ENCODE peak calls at places on chromosome 1, in four cellular contexts. One of them, this sample, is unnamed.

GRCh38 chr1:155124503-155125463 is 2.9 kb upstream of the EFNA1 start:
- DNase-seq in HCT116: no peak
- DNase-seq in K562: no peak
- DNase-seq in HepG2: no peak
- DNase-seq in this sample: no peak

GRCh38 chr1:93346472-93346991 is 825 bp downstream of the DR1 start:
- DNase-seq in HCT116: no peak
- DNase-seq in K562: peak; percentile 39
- DNase-seq in HepG2: peak; percentile 24
- DNase-seq in this sample: peak; percentile 57

GRCh38 chr1:173023343-173023742 is 27.4 kb downstream of the TNFSF18 start:
- DNase-seq in HCT116: no peak
- DNase-seq in K562: no peak
- DNase-seq in HepG2: no peak
- DNase-seq in this sample: no peak

GRCh38 chr1:55503663-55504305 is 288.6 kb upstream of the USP24 start:
- DNase-seq in HCT116: no peak
- DNase-seq in K562: no peak
- DNase-seq in HepG2: no peak
- DNase-seq in this sample: no peak

GRCh38 chr1:221268295-221268694 is 389.1 kb downstream of the HLX start:
- DNase-seq in HCT116: no peak
- DNase-seq in K562: no peak
- DNase-seq in HepG2: no peak
- DNase-seq in this sample: no peak

GRCh38 chr1:8182034-8182761 is 135.7 kb upstream of the SLC45A1 start:
- DNase-seq in HCT116: peak; percentile 96
- DNase-seq in K562: no peak
- DNase-seq in HepG2: peak; percentile 85
- DNase-seq in this sample: no peak

GRCh38 chr1:97271906-97272788 is 550.6 kb downstream of the PTBP2 start:
- DNase-seq in HCT116: no peak
- DNase-seq in K562: no peak
- DNase-seq in HepG2: no peak
- DNase-seq in this sample: no peak

GRCh38 chr1:158016651-158017335 is 23.3 kb downstream of the KIRREL1 start:
- DNase-seq in HCT116: no peak
- DNase-seq in K562: no peak
- DNase-seq in HepG2: no peak
- DNase-seq in this sample: no peak

GRCh38 chr1:182215797-182216196 is 154.3 kb upstream of the ZNF648 start:
- DNase-seq in HCT116: no peak
- DNase-seq in K562: no peak
- DNase-seq in HepG2: no peak
- DNase-seq in this sample: no peak

GRCh38 chr1:45155423-45155822 is 51.0 kb downstream of the ZSWIM5 start:
- DNase-seq in HCT116: no peak
- DNase-seq in K562: no peak
- DNase-seq in HepG2: no peak
- DNase-seq in this sample: no peak

GRCh38 chr1:199113265-199113869 is 474.5 kb downstream of the PTPRC start:
- DNase-seq in HCT116: peak; percentile 48
- DNase-seq in K562: no peak
- DNase-seq in HepG2: peak; percentile 10
- DNase-seq in this sample: peak; percentile 4

GRCh38 chr1:19322481-19322880 is 10.4 kb downstream of the SLC66A1 start:
- DNase-seq in HCT116: no peak
- DNase-seq in K562: no peak
- DNase-seq in HepG2: no peak
- DNase-seq in this sample: no peak

GRCh38 chr1:224503161-224504118 is 68.8 kb upstream of the WDR26 start:
- DNase-seq in HCT116: no peak
- DNase-seq in K562: peak; percentile 99
- DNase-seq in HepG2: peak; percentile 38
- DNase-seq in this sample: peak; percentile 89

GRCh38 chr1:93113127-93113526 is 34.0 kb downstream of the MTF2 start:
- DNase-seq in HCT116: no peak
- DNase-seq in K562: no peak
- DNase-seq in HepG2: no peak
- DNase-seq in this sample: no peak

GRCh38 chr1:211236633-211237321 is 22.4 kb upstream of the RCOR3 start:
- DNase-seq in HCT116: no peak
- DNase-seq in K562: no peak
- DNase-seq in HepG2: no peak
- DNase-seq in this sample: no peak

GRCh38 chr1:226474443-226475111 is 66.7 kb upstream of the PARP1 start:
- DNase-seq in HCT116: no peak
- DNase-seq in K562: no peak
- DNase-seq in HepG2: no peak
- DNase-seq in this sample: no peak

GRCh38 chr1:222286039-222286438 is 261.9 kb downstream of the HHIPL2 start:
- DNase-seq in HCT116: no peak
- DNase-seq in K562: no peak
- DNase-seq in HepG2: no peak
- DNase-seq in this sample: no peak

GRCh38 chr1:167774710-167775109 is 52.9 kb downstream of the MPZL1 start:
- DNase-seq in HCT116: no peak
- DNase-seq in K562: no peak
- DNase-seq in HepG2: no peak
- DNase-seq in this sample: no peak

GRCh38 chr1:225866981-225867380 is 15.2 kb downstream of the TMEM63A start:
- DNase-seq in HCT116: no peak
- DNase-seq in K562: no peak
- DNase-seq in HepG2: no peak
- DNase-seq in this sample: no peak

GRCh38 chr1:182507685-182508084 is 57.7 kb downstream of the RGSL1 start:
- DNase-seq in HCT116: no peak
- DNase-seq in K562: no peak
- DNase-seq in HepG2: no peak
- DNase-seq in this sample: no peak

GRCh38 chr1:247273013-247273412 is 17.1 kb downstream of the VN1R5 start:
- DNase-seq in HCT116: no peak
- DNase-seq in K562: no peak
- DNase-seq in HepG2: no peak
- DNase-seq in this sample: no peak

GRCh38 chr1:59169703-59170102 is 127.2 kb upstream of the FGGY start:
- DNase-seq in HCT116: no peak
- DNase-seq in K562: no peak
- DNase-seq in HepG2: no peak
- DNase-seq in this sample: no peak

GRCh38 chr1:211259596-211260126 is 495 bp downstream of the RCOR3 start:
- DNase-seq in HCT116: no peak
- DNase-seq in K562: peak; percentile 80
- DNase-seq in HepG2: peak; percentile 24
- DNase-seq in this sample: peak; percentile 90

GRCh38 chr1:81695741-81696140 is 105.0 kb upstream of the ADGRL2 start:
- DNase-seq in HCT116: no peak
- DNase-seq in K562: no peak
- DNase-seq in HepG2: no peak
- DNase-seq in this sample: no peak
- TF ChIP-seq ELF1 in HCT116: no peak
- TF ChIP-seq ELF1 in K562: no peak
- TF ChIP-seq ELF1 in HepG2: no peak
- TF ChIP-seq ELF1 in this sample: no peak

DNA sequence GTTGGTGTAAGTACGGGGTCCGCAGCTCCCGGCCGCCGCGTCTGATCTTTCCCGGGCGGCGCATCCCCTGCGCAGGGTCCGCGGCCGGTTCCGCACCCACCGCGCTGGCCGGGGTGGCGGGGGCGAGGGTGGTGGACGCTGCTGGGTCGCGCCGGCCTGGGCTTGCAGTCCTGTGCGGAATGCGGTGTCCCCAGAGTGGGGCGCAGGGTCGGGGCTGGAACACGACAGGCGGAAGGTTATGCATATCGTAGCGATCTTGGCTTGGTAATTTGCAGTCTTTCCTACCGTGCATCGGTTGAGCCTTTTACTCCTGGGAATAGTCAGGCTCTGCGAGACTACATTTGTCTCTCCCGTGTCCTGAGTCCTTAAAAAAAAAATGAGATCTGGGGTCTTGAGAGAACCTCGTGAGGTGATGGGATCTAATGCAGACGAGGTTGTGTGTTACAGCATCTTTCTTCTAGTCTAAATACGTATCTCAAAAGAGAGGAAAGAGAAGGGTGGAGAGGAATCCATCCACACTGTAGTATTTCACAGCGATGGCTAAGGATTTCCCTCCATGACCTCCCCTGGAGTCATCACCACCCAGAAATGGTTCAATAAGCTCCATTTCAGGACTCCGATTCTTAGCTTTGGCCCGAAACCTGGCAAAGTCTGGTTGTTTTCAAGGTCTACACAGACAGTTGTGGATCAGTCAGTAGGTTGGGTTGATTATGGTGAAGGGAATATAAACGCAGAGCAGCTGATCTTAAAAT is 607 bp downstream of the ATP1B1 start:
- DNase-seq in HCT116: no peak
- DNase-seq in K562: peak; percentile 36
- DNase-seq in HepG2: no peak
- DNase-seq in this sample: peak; percentile 59
- TF ChIP-seq ELF1 in HCT116: no peak
- TF ChIP-seq ELF1 in K562: no peak
- TF ChIP-seq ELF1 in HepG2: no peak
- TF ChIP-seq ELF1 in this sample: no peak

GRCh38 chr1:64220241-64220640 is 16.8 kb downstream of the UBE2U start:
- DNase-seq in HCT116: no peak
- DNase-seq in K562: no peak
- DNase-seq in HepG2: no peak
- DNase-seq in this sample: no peak
- TF ChIP-seq ELF1 in HCT116: no peak
- TF ChIP-seq ELF1 in K562: no peak
- TF ChIP-seq ELF1 in HepG2: no peak
- TF ChIP-seq ELF1 in this sample: no peak

GRCh38 chr1:180444522-180444921 is 57.9 kb downstream of the ACBD6 start:
- DNase-seq in HCT116: no peak
- DNase-seq in K562: no peak
- DNase-seq in HepG2: no peak
- DNase-seq in this sample: no peak
- TF ChIP-seq ELF1 in HCT116: no peak
- TF ChIP-seq ELF1 in K562: no peak
- TF ChIP-seq ELF1 in HepG2: no peak
- TF ChIP-seq ELF1 in this sample: no peak

GRCh38 chr1:110672753-110673108 is 2.0 kb downstream of the KCNA3 start:
- DNase-seq in HCT116: no peak
- DNase-seq in K562: no peak
- DNase-seq in HepG2: no peak
- DNase-seq in this sample: no peak

GRCh38 chr1:110672001-110672752 is 2.6 kb downstream of the KCNA3 start:
- DNase-seq in HCT116: no peak
- DNase-seq in K562: peak; percentile 35
- DNase-seq in HepG2: no peak
- DNase-seq in this sample: peak; percentile 83

GRCh38 chr1:110674337-110675059 is at the start of gene KCNA3:
- DNase-seq in HCT116: no peak
- DNase-seq in K562: no peak
- DNase-seq in HepG2: no peak
- DNase-seq in this sample: peak; percentile 89

GRCh38 chr1:110673805-110674336 is 869 bp downstream of the KCNA3 start:
- DNase-seq in HCT116: no peak
- DNase-seq in K562: no peak
- DNase-seq in HepG2: no peak
- DNase-seq in this sample: peak; percentile 6

GRCh38 chr1:110673197-110673701 is 1.5 kb downstream of the KCNA3 start:
- DNase-seq in HCT116: no peak
- DNase-seq in K562: no peak
- DNase-seq in HepG2: no peak
- DNase-seq in this sample: peak; percentile 50
- TF ChIP-seq ELF1 in HCT116: no peak
- TF ChIP-seq ELF1 in K562: no peak
- TF ChIP-seq ELF1 in HepG2: no peak
- TF ChIP-seq ELF1 in this sample: no peak

DNA sequence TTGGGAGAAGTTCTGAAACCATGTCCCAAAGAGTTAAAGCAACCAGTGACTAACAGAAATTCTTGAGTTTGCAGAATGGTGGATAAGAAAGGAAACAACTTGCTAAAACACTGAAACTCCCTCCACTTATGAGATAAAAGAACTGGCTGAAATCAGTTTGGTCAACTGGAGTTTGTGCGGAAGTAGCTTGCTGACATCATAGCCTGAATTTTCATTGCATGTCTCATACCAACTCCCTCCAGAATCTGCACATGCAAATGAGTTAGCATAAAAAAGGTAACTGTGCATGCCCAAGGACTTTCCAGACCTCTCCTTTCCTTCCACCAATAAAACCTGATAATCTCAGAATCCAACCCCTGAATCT is 785.7 kb upstream of the ADGRL4 start:
- DNase-seq in HCT116: no peak
- DNase-seq in K562: no peak
- DNase-seq in HepG2: no peak
- DNase-seq in this sample: no peak
- TF ChIP-seq ELF1 in HCT116: no peak
- TF ChIP-seq ELF1 in K562: no peak
- TF ChIP-seq ELF1 in HepG2: no peak
- TF ChIP-seq ELF1 in this sample: no peak

GRCh38 chr1:41348394-41348793 is 12.8 kb upstream of the FOXO6 start:
- DNase-seq in HCT116: no peak
- DNase-seq in K562: no peak
- DNase-seq in HepG2: no peak
- DNase-seq in this sample: no peak

GRCh38 chr1:41347276-41347675 is 14.0 kb upstream of the FOXO6 start:
- DNase-seq in HCT116: no peak
- DNase-seq in K562: no peak
- DNase-seq in HepG2: no peak
- DNase-seq in this sample: no peak

GRCh38 chr1:41343790-41344679 is 17.2 kb upstream of the FOXO6 start:
- DNase-seq in HCT116: no peak
- DNase-seq in K562: no peak
- DNase-seq in HepG2: no peak
- DNase-seq in this sample: no peak

GRCh38 chr1:41342774-41343355 is 18.4 kb upstream of the FOXO6 start:
- DNase-seq in HCT116: no peak
- DNase-seq in K562: no peak
- DNase-seq in HepG2: no peak
- DNase-seq in this sample: no peak

DNA sequence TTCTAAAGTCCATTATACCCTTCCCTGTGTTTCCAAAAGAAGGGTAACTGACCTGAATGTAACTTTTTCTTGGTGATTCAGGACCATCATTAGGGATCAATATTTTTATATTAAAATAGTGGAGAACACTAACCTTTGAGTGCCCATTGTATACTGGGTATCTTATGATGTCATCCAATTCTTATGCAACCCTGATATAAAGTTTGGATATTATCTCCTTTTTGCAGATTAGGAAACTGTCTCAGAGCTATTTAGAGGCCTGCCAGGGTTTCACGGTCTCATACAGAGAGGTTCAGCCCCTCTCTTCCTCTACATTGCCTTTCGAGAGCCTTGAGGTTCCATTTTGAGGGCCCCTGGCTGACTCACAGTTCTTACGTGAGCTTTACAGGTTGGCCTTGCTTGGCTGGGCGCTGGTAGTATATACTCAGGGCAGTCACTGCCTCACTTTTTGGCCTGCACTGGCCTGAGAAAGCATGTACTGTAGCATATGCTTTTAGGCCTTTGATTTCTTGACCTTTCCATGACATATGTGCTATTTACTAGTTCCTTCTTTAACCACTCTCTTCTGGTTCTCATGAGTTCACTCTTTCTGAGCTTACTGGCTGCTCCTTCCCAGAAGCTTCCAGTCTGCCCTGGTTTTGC is 15.7 kb upstream of the FOXO6 start:
- DNase-seq in HCT116: no peak
- DNase-seq in K562: no peak
- DNase-seq in HepG2: no peak
- DNase-seq in this sample: no peak
- TF ChIP-seq ELF1 in HCT116: no peak
- TF ChIP-seq ELF1 in K562: no peak
- TF ChIP-seq ELF1 in HepG2: no peak
- TF ChIP-seq ELF1 in this sample: no peak

This sample was measured in SK-N-SH.